ENCODE peak calls at places on chromosomes 16 and 17, in six cellular contexts. One of them, this sample, is unnamed.

GRCh38 chr16:66927012-66927436 is 1.7 kb upstream of the RRAD start:
- DNase-seq in adrenal gland: no peak
- DNase-seq in A673: no peak
- DNase-seq in fibroblast of lung: peak; percentile 62
- DNase-seq in DND-41: no peak
- DNase-seq in ovary: no peak
- DNase-seq in this sample: no peak

GRCh38 chr16:72172105-72173034 is at the start of gene PMFBP1:
- DNase-seq in adrenal gland: peak; percentile 50
- DNase-seq in A673: peak; percentile 21
- DNase-seq in fibroblast of lung: peak; percentile 60
- DNase-seq in DND-41: no peak
- DNase-seq in ovary: no peak
- DNase-seq in this sample: no peak

GRCh38 chr16:75372236-75372856 is 61.0 kb downstream of the CFDP1 start:
- DNase-seq in adrenal gland: no peak
- DNase-seq in A673: no peak
- DNase-seq in fibroblast of lung: peak; percentile 49
- DNase-seq in DND-41: no peak
- DNase-seq in ovary: no peak
- DNase-seq in this sample: no peak

GRCh38 chr16:72401079-72401361 is 229.1 kb upstream of the PMFBP1 start:
- DNase-seq in adrenal gland: no peak
- DNase-seq in A673: no peak
- DNase-seq in fibroblast of lung: no peak
- DNase-seq in DND-41: no peak
- DNase-seq in ovary: no peak
- DNase-seq in this sample: no peak

GRCh38 chr17:73279704-73280103 is 18.0 kb upstream of the CPSF4L start:
- DNase-seq in adrenal gland: no peak
- DNase-seq in A673: no peak
- DNase-seq in fibroblast of lung: no peak
- DNase-seq in DND-41: no peak
- DNase-seq in ovary: no peak
- DNase-seq in this sample: no peak

GRCh38 chr16:3665508-3665907 is 11.0 kb downstream of the DNASE1 start:
- DNase-seq in adrenal gland: no peak
- DNase-seq in A673: no peak
- DNase-seq in fibroblast of lung: no peak
- DNase-seq in DND-41: peak; percentile 32
- DNase-seq in ovary: no peak
- DNase-seq in this sample: peak; percentile 53

GRCh38 chr16:80437707-80438106 is 103.1 kb upstream of the DYNLRB2 start:
- DNase-seq in adrenal gland: no peak
- DNase-seq in A673: no peak
- DNase-seq in fibroblast of lung: no peak
- DNase-seq in DND-41: no peak
- DNase-seq in ovary: no peak
- DNase-seq in this sample: no peak

GRCh38 chr16:1494129-1494640 is 1.0 kb downstream of the TELO2 start:
- DNase-seq in adrenal gland: peak; percentile 83
- DNase-seq in A673: peak; percentile 57
- DNase-seq in fibroblast of lung: peak; percentile 74
- DNase-seq in DND-41: no peak
- DNase-seq in ovary: no peak
- DNase-seq in this sample: no peak

GRCh38 chr16:50245417-50246298 is 20.7 kb upstream of the ADCY7 start:
- DNase-seq in adrenal gland: no peak
- DNase-seq in A673: no peak
- DNase-seq in fibroblast of lung: peak; percentile 71
- DNase-seq in DND-41: peak; percentile 37
- DNase-seq in ovary: peak; percentile 70
- DNase-seq in this sample: peak; percentile 40

GRCh38 chr17:78558181-78558850 is 18.9 kb downstream of the DNAH17 start:
- DNase-seq in adrenal gland: no peak
- DNase-seq in A673: peak; percentile 17
- DNase-seq in fibroblast of lung: peak; percentile 4
- DNase-seq in DND-41: no peak
- DNase-seq in ovary: no peak
- DNase-seq in this sample: no peak

GRCh38 chr16:86730086-86730485 is 151.7 kb downstream of the FOXL1 start:
- DNase-seq in adrenal gland: no peak
- DNase-seq in A673: no peak
- DNase-seq in fibroblast of lung: no peak
- DNase-seq in DND-41: no peak
- DNase-seq in ovary: no peak
- DNase-seq in this sample: no peak

DNA sequence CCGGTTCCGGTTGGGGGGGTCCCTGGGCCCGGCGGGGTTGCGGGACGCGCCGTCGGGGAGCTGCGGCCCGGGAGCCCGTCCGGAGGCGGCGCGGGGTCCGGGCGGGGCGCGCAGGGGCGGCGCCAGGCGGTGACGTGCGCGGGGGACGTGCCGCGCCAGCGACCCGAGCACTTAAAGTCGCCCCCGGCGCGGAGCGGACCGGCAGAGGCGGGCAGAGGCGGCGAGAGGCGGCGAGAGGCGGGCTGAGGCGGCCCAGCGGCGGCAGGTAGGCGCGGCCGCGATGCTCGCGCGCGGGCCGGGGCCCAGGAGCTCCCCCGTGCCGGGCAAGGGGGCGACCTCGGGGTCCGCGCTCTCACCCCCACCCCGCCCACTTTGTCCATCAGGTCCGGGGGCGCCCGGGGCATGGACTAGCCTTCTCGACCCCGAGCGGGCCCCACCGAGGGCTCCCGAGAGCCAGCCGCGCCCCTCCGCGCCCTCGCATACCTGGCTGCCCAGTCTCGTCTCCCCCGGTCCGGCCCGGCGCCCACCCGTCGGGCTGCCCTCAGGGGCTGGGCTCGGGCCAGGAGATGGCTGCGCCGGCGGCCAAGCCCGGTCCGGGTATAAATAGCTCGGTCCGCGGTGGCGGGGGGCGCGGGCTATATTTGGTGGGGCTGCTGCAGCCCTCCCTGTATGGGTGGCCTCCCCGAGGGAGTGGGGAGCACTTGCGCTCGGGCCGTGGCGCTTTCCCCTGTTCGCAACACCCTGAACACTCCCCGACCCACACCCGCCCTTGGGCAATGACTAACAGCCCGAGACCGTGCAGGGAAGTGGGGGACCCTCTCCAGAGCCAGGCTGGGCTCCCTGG is at the start of gene SLC16A3:
- DNase-seq in adrenal gland: no peak
- DNase-seq in A673: no peak
- DNase-seq in fibroblast of lung: peak; percentile 77
- DNase-seq in DND-41: peak; percentile 46
- DNase-seq in ovary: peak; percentile 42
- DNase-seq in this sample: no peak
- H3K4me1 ChIP-seq in adrenal gland: no peaks in the 10 kb centered on the region
- H3K4me1 ChIP-seq in A673: peaks cover 20% of the 10 kb centered on the region
- H3K4me1 ChIP-seq in fibroblast of lung: peaks cover 14% of the 10 kb centered on the region
- H3K4me1 ChIP-seq in DND-41: peaks cover 24% of the 10 kb centered on the region
- H3K4me1 ChIP-seq in ovary: peaks cover 14% of the 10 kb centered on the region
- H3K4me1 ChIP-seq in this sample: peaks cover 26% of the 10 kb centered on the region

GRCh38 chr17:7614422-7615264 is at the start of gene FXR2:
- DNase-seq in adrenal gland: peak; percentile 100
- DNase-seq in A673: peak; percentile 100
- DNase-seq in fibroblast of lung: peak; percentile 100
- DNase-seq in DND-41: peak; percentile 100
- DNase-seq in ovary: peak; percentile 100
- DNase-seq in this sample: peak; percentile 99
- H3K27ac ChIP-seq in adrenal gland: peak within 1 kb of the TSS; percentile 100
- H3K27ac ChIP-seq in A673: peak within 1 kb of the TSS; percentile 91
- H3K27ac ChIP-seq in fibroblast of lung: peak within 1 kb of the TSS; percentile 65
- H3K27ac ChIP-seq in DND-41: peak within 1 kb of the TSS; percentile 76
- H3K27ac ChIP-seq in ovary: peak within 1 kb of the TSS; percentile 95
- H3K27ac ChIP-seq in this sample: peak within 1 kb of the TSS; percentile 81

GRCh38 chr16:23754594-23755483 is at the start of gene CHP2:
- DNase-seq in adrenal gland: no peak
- DNase-seq in A673: peak; percentile 18
- DNase-seq in fibroblast of lung: no peak
- DNase-seq in DND-41: no peak
- DNase-seq in ovary: no peak
- DNase-seq in this sample: no peak
- H3K4me3 ChIP-seq in adrenal gland: no peak within 1 kb of the TSS
- H3K4me3 ChIP-seq in A673: peak within 1 kb of the TSS; percentile 40
- H3K4me3 ChIP-seq in fibroblast of lung: no peak within 1 kb of the TSS
- H3K4me3 ChIP-seq in DND-41: no peak within 1 kb of the TSS
- H3K4me3 ChIP-seq in ovary: peak within 1 kb of the TSS; percentile 22
- H3K4me3 ChIP-seq in this sample: no peak within 1 kb of the TSS

GRCh38 chr17:27477971-27478684 is 21.9 kb downstream of the KSR1 start:
- DNase-seq in adrenal gland: no peak
- DNase-seq in A673: no peak
- DNase-seq in fibroblast of lung: no peak
- DNase-seq in DND-41: no peak
- DNase-seq in ovary: no peak
- DNase-seq in this sample: no peak

GRCh38 chr17:27480699-27481098 is 24.5 kb downstream of the KSR1 start:
- DNase-seq in adrenal gland: no peak
- DNase-seq in A673: no peak
- DNase-seq in fibroblast of lung: no peak
- DNase-seq in DND-41: no peak
- DNase-seq in ovary: no peak
- DNase-seq in this sample: no peak

GRCh38 chr17:27478901-27479531 is 22.8 kb downstream of the KSR1 start:
- DNase-seq in adrenal gland: no peak
- DNase-seq in A673: no peak
- DNase-seq in fibroblast of lung: no peak
- DNase-seq in DND-41: peak; percentile 50
- DNase-seq in ovary: no peak
- DNase-seq in this sample: no peak

GRCh38 chr17:27481327-27481726 is 25.1 kb downstream of the KSR1 start:
- DNase-seq in adrenal gland: no peak
- DNase-seq in A673: no peak
- DNase-seq in fibroblast of lung: no peak
- DNase-seq in DND-41: peak; percentile 42
- DNase-seq in ovary: no peak
- DNase-seq in this sample: no peak

GRCh38 chr17:27479838-27480237 is 23.6 kb downstream of the KSR1 start:
- DNase-seq in adrenal gland: no peak
- DNase-seq in A673: no peak
- DNase-seq in fibroblast of lung: no peak
- DNase-seq in DND-41: no peak
- DNase-seq in ovary: no peak
- DNase-seq in this sample: no peak
- H3K4me1 ChIP-seq in adrenal gland: no peaks in the 10 kb centered on the region
- H3K4me1 ChIP-seq in A673: no peaks in the 10 kb centered on the region
- H3K4me1 ChIP-seq in fibroblast of lung: no peaks in the 10 kb centered on the region
- H3K4me1 ChIP-seq in DND-41: peaks cover 5% of the 10 kb centered on the region
- H3K4me1 ChIP-seq in ovary: peaks cover 4% of the 10 kb centered on the region
- H3K4me1 ChIP-seq in this sample: peaks cover 20% of the 10 kb centered on the region

DNA sequence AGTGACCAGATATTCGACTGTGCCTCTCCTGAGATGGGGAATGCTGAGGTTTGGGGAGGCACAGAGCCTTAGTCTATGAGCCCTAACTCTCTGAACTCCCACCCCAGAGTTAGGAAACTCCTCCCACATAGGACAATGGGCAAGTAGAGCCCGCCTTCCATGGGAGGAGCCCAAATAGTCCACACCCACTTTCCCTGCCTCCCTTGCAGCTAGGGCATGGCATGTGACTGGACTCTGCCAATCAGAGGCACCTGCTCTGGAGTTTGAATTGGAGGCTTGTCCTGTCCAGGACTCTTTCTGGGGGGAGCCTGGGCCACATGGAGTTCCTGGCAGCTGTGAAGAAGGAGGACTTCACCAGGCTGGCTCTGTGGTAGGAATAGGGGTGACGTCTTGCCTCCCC is 48.4 kb downstream of the SOCS1 start:
- DNase-seq in adrenal gland: no peak
- DNase-seq in A673: no peak
- DNase-seq in fibroblast of lung: no peak
- DNase-seq in DND-41: no peak
- DNase-seq in ovary: no peak
- DNase-seq in this sample: no peak
- H3K27ac ChIP-seq in adrenal gland: no peak overlapping the region
- H3K27ac ChIP-seq in A673: no peak overlapping the region
- H3K27ac ChIP-seq in fibroblast of lung: no peak overlapping the region
- H3K27ac ChIP-seq in DND-41: no peak overlapping the region
- H3K27ac ChIP-seq in ovary: no peak overlapping the region
- H3K27ac ChIP-seq in this sample: no peak overlapping the region

DNA sequence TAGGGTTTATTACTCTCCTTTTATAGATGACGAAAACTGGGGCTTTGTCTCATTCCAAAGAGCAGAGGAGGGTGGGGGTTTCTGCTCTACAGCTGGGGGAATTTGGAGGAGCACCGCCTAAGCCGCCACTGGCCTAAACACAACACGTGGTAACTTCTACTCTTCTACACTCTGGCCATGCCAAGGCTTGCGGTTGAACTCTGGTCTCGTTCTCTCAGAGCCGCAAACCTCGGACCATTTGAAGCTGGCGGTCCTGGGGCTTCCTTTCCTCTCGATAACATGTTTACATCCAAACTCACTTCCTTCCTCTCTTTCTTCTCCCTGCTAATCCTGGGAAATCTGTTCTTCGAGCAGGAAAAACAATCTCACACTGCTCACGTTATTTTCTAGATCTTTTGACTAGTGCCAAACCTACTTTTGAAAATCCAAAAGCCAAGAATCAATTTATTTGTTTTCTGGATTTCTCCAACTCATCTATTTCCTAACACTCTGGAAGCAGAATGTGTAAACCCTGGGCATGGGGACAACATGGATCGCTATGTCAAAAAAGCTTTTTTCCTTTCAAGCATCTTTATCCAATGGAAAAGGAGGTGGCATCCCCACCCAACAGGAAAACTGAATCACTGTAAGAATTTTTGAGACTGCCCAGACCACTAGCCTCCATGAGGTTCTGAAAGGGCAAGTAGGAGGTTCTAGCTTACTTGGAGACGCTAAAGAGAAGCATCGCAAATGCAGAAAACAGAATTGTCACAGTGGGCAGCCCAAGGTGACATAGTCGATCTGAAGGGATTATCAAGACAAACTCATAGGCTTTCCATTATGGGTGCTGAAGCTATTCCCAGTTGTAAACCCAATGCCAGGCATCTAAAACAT is 13.6 kb upstream of the EEF2K start:
- DNase-seq in adrenal gland: peak; percentile 76
- DNase-seq in A673: peak; percentile 33
- DNase-seq in fibroblast of lung: peak; percentile 99
- DNase-seq in DND-41: peak; percentile 79
- DNase-seq in ovary: peak; percentile 91
- DNase-seq in this sample: peak; percentile 78
- H3K4me3 ChIP-seq in adrenal gland: no peak overlapping the region
- H3K4me3 ChIP-seq in A673: peak overlapping the region; percentile 63
- H3K4me3 ChIP-seq in fibroblast of lung: peak overlapping the region; percentile 5
- H3K4me3 ChIP-seq in DND-41: no peak overlapping the region
- H3K4me3 ChIP-seq in ovary: peak overlapping the region; percentile 55
- H3K4me3 ChIP-seq in this sample: peak overlapping the region; percentile 92

GRCh38 chr16:13630292-13630850 is 289.6 kb upstream of the ERCC4 start:
- DNase-seq in adrenal gland: no peak
- DNase-seq in A673: no peak
- DNase-seq in fibroblast of lung: no peak
- DNase-seq in DND-41: no peak
- DNase-seq in ovary: no peak
- DNase-seq in this sample: no peak
- H3K4me1 ChIP-seq in adrenal gland: no peaks in the 10 kb centered on the region
- H3K4me1 ChIP-seq in A673: no peaks in the 10 kb centered on the region
- H3K4me1 ChIP-seq in fibroblast of lung: no peaks in the 10 kb centered on the region
- H3K4me1 ChIP-seq in DND-41: no peaks in the 10 kb centered on the region
- H3K4me1 ChIP-seq in ovary: no peaks in the 10 kb centered on the region
- H3K4me1 ChIP-seq in this sample: no peaks in the 10 kb centered on the region